ENCODE peak calls at places on chromosomes 16 and 17, in six cellular contexts. N is body of pancreas, V is ovary, F is H1, L is adrenal gland, D is K562. Q is an unnamed sample.
A peak's percentile ranks its signal among the peaks of the same experiment; 100 is the strongest.

GRCh38 chr17:5131146-5131715 is 15.4 kb downstream of the USP6 start:
- DNase-seq in D (no peak), N (no peak), V (no peak), L (no peak), F (no peak), Q (no peak)

GRCh38 chr16:49652441-49653175 is 203.3 kb downstream of the ZNF423 start:
- DNase-seq in F (no peak), D (no peak), L (no peak), N (peak; percentile 16), V (peak; percentile 66), Q (no peak)

GRCh38 chr16:23182206-23182674 is 305 bp upstream of the SCNN1G start:
- DNase-seq in V (peak; percentile 50), F (peak; percentile 84), N (peak; percentile 95), L (peak; percentile 65), D (peak; percentile 65), Q (peak; percentile 77)

GRCh38 chr17:83189673-83190385 is 110.4 kb downstream of the METRNL start:
- DNase-seq in D (no peak), V (peak; percentile 75), N (peak; percentile 5), L (no peak), F (no peak), Q (no peak)

GRCh38 chr17:29141484-29141835 is 38.7 kb downstream of the MYO18A start:
- DNase-seq in N (no peak), L (no peak), F (no peak), V (no peak), D (no peak), Q (no peak)

GRCh38 chr16:11494029-11494428 is 92.7 kb downstream of the LITAF start:
- DNase-seq in L (no peak), N (no peak), D (no peak), V (no peak), F (no peak), Q (no peak)

GRCh38 chr17:21042434-21043295 is at the start of gene USP22:
- DNase-seq in N (peak; percentile 44), D (no peak), F (no peak), L (no peak), V (no peak), Q (no peak)

GRCh38 chr16:69839240-69839688 is 77.1 kb downstream of the WWP2 start:
- DNase-seq in F (no peak), N (peak; percentile 52), D (no peak), V (no peak), L (no peak), Q (no peak)

GRCh38 chr16:66220766-66221165 is 145.7 kb upstream of the CDH5 start:
- DNase-seq in V (no peak), F (no peak), N (no peak), D (no peak), L (no peak), Q (peak; percentile 83)

GRCh38 chr17:28622186-28622585 is 8.2 kb upstream of the RSKR start:
- DNase-seq in D (no peak), F (no peak), N (no peak), L (no peak), V (no peak), Q (no peak)

GRCh38 chr17:40071720-40072480 is 9.1 kb downstream of the THRA start:
- DNase-seq in L (peak; percentile 87), N (peak; percentile 95), D (no peak), F (no peak), V (peak; percentile 81), Q (peak; percentile 40)

GRCh38 chr17:74877592-74878543 is 5.1 kb upstream of the FDXR start:
- DNase-seq in L (peak; percentile 71), N (peak; percentile 52), V (peak; percentile 52), F (no peak), D (peak; percentile 85), Q (no peak)

GRCh38 chr17:79379700-79380099 is 231.2 kb downstream of the RBFOX3 start:
- DNase-seq in V (no peak), L (no peak), N (no peak), F (no peak), D (no peak), Q (no peak)

GRCh38 chr17:40062347-40063033 is at the start of gene THRA:
- DNase-seq in D (peak; percentile 80), L (peak; percentile 73), F (no peak), V (peak; percentile 79), N (peak; percentile 84), Q (peak; percentile 81)

GRCh38 chr17:28973414-28973813 is 22.1 kb upstream of the PHF12 start:
- DNase-seq in L (no peak), V (no peak), N (peak; percentile 31), D (no peak), F (no peak), Q (no peak)

GRCh38 chr16:47139561-47140185 is 4.1 kb downstream of the NETO2 start:
- DNase-seq in L (no peak), N (no peak), V (no peak), D (no peak), F (no peak), Q (no peak)

GRCh38 chr16:71367243-71367976 is 8.9 kb downstream of the CALB2 start:
- DNase-seq in F (peak; percentile 67), D (peak; percentile 79), L (peak; percentile 63), V (no peak), N (peak; percentile 44), Q (peak; percentile 74)

GRCh38 chr16:55401036-55401435 is 77.0 kb downstream of the IRX6 start:
- DNase-seq in F (no peak), D (no peak), N (no peak), V (no peak), L (no peak), Q (no peak)

GRCh38 chr16:2486645-2487516 is 12.0 kb downstream of the TBC1D24 start:
- DNase-seq in L (peak; percentile 37), V (no peak), D (no peak), F (no peak), N (peak; percentile 76), Q (peak; percentile 31)

GRCh38 chr17:40614431-40615294 is 33.0 kb downstream of the SMARCE1 start:
- DNase-seq in D (no peak), N (no peak), L (no peak), V (no peak), F (no peak), Q (no peak)

GRCh38 chr17:9606453-9606852 is 30.0 kb downstream of the CFAP52 start:
- DNase-seq in V (no peak), F (no peak), N (no peak), D (no peak), L (no peak), Q (no peak)

GRCh38 chr17:9611557-9611956 is 33.8 kb upstream of the USP43 start:
- DNase-seq in F (no peak), D (no peak), N (no peak), V (no peak), L (no peak), Q (no peak)

GRCh38 chr17:9615486-9615885 is 29.8 kb upstream of the USP43 start:
- DNase-seq in F (no peak), N (no peak), V (no peak), D (no peak), L (no peak), Q (peak; percentile 16)

GRCh38 chr17:9612016-9612415 is 33.3 kb upstream of the USP43 start:
- DNase-seq in N (no peak), D (no peak), L (no peak), V (no peak), F (no peak), Q (no peak)
- TF ChIP-seq POLR2A in N (no peak), D (no peak), L (no peak), V (no peak), F (no peak), Q (no peak)

DNA sequence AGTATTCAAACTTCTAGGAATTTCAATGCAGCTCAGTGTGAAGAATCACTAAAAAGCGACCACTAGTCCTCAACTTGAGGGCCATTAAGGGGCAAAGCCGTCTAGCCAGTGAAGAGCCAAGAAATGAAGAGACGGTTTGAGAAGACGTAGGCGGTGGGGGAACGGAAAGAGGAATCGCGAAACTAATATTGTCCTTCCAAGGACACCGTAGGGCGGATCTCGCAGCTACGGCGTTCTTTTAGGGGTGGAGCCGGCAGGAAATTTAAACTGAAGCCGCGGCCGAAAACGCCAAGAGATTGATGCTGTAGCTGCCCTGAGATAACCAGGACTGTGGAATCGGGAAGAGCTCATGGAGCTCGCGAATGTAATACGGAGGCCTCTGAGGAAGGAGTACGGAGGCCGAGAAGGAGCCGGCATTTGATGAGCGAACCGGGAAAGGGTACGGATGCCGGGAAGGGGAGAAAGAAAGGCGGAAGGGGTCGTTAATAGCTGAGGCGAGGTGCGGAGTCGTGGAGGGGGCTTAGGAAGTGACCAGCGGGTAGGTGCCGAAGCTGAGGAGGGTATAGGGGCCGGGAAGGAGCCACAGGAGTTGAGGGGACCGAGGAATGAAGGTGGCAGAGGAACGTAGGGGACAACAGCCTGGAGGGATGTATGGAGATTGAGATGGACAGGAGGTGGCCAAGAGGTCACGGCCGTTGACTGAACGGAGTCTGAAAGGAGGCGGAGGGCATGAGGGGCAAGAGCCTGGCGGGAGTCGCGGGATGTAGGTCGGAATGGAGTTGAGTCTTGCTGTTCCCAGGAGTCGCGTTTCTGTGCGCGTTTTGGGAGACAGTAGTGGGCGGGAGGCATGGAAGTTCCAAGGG is at the start of gene DBF4B:
- DNase-seq in V (peak; percentile 81), F (peak; percentile 58), N (peak; percentile 83), D (peak; percentile 95), L (peak; percentile 82), Q (peak; percentile 92)
- TF ChIP-seq POLR2A in V (peak; percentile 9), F (peak; percentile 72), N (peak; percentile 32), D (peak; percentile 92), L (peak; percentile 23), Q (peak; percentile 67)

GRCh38 chr16:28878083-28878926 is at the start of gene ATP2A1:
- DNase-seq in N (no peak), L (no peak), D (no peak), V (no peak), F (no peak), Q (no peak)

GRCh38 chr16:28880955-28881354 is 2.7 kb downstream of the ATP2A1 start:
- DNase-seq in L (no peak), F (no peak), N (no peak), D (no peak), V (no peak), Q (no peak)

GRCh38 chr16:28879261-28879840 is 1.1 kb downstream of the ATP2A1 start:
- DNase-seq in L (no peak), N (no peak), F (no peak), D (no peak), V (no peak), Q (no peak)

GRCh38 chr16:28880589-28880915 is 2.3 kb downstream of the ATP2A1 start:
- DNase-seq in F (no peak), D (no peak), L (no peak), N (no peak), V (no peak), Q (no peak)

DNA sequence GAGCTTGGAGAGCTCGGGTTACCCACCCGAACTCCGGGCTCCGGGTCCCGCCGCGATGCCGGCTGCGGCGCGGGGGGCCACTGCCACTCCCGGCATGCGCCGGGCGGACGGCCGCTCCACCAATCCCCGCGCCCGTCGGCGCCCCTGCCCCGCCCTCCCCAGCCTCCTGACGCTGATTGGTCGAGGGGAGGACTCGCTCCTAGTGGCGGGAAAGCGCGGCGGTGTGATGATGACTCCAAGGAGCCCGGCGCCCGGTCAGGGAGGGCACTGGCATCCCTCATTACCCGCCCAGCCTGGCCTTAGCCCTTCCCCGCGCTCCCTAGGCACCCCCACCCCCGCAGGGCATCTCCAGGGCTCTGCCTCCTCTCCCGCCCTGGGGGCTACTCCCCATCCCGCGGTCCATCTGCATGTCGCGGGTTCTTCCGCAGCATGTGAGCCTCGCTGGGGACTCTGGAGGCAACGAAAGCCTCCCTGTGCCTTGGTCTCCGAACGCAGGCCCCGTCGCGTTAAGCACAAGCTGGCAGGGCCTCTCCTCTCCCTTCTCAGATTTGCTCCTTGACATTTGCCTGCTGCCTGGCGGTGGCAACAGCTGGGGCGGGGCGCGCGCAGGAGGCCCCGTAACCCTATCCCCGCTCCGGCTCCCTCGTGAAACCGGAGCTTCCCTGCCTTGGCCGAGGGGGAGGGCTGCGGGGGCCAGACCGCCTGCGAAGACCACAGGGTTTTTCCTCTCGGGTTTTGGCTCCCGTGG is 1.7 kb downstream of the ATP2A1 start:
- DNase-seq in F (peak; percentile 67), V (peak; percentile 88), N (peak; percentile 87), D (peak; percentile 95), L (peak; percentile 90), Q (peak; percentile 78)
- TF ChIP-seq POLR2A in F (peak; percentile 46), V (no peak), N (no peak), D (peak; percentile 57), L (no peak), Q (no peak)

GRCh38 chr16:83937922-83938875 is 14.8 kb upstream of the OSGIN1 start:
- DNase-seq in N (no peak), L (no peak), V (no peak), D (no peak), F (no peak), Q (no peak)
- TF ChIP-seq POLR2A in N (no peak), L (no peak), V (no peak), D (no peak), F (no peak), Q (no peak)